ENCODE peak calls at places on chromosomes 12 and 14, in ten cellular contexts. One of them, this sample, is unnamed. For H3K4me1, the result is how much of the 10 kb centered on the place peaks cover.

GRCh38 chr12:10563966-10564365 is 49.4 kb downstream of the MAGOHB start:
- DNase-seq in tibial artery: no peak
- DNase-seq in ovary: no peak
- DNase-seq in suprapubic skin: no peak
- DNase-seq in tibial nerve: no peak
- DNase-seq in astrocyte: no peak
- DNase-seq in transverse colon: no peak
- DNase-seq in endodermal cell: no peak
- DNase-seq in pancreas: no peak
- DNase-seq in body of pancreas: no peak
- DNase-seq in this sample: no peak

GRCh38 chr12:112998997-112999767 is 20.9 kb downstream of the OAS2 start:
- DNase-seq in suprapubic skin: no peak
- DNase-seq in endodermal cell: no peak
- DNase-seq in tibial artery: no peak
- DNase-seq in body of pancreas: no peak
- DNase-seq in ovary: no peak
- DNase-seq in astrocyte: no peak
- DNase-seq in transverse colon: peak
- DNase-seq in tibial nerve: no peak
- DNase-seq in pancreas: no peak
- DNase-seq in this sample: no peak

GRCh38 chr12:1843641-1844005 is 23.3 kb downstream of the LRTM2 start:
- DNase-seq in tibial artery: peak
- DNase-seq in astrocyte: no peak
- DNase-seq in pancreas: no peak
- DNase-seq in tibial nerve: no peak
- DNase-seq in suprapubic skin: no peak
- DNase-seq in body of pancreas: no peak
- DNase-seq in transverse colon: no peak
- DNase-seq in endodermal cell: no peak
- DNase-seq in ovary: no peak
- DNase-seq in this sample: no peak

GRCh38 chr12:70774055-70774454 is 136.8 kb upstream of the PTPRB start:
- DNase-seq in ovary: no peak
- DNase-seq in tibial artery: no peak
- DNase-seq in astrocyte: no peak
- DNase-seq in endodermal cell: no peak
- DNase-seq in suprapubic skin: no peak
- DNase-seq in body of pancreas: no peak
- DNase-seq in transverse colon: no peak
- DNase-seq in pancreas: no peak
- DNase-seq in tibial nerve: no peak
- DNase-seq in this sample: no peak

GRCh38 chr12:87931764-87932163 is 97.4 kb downstream of the C12orf50 start:
- DNase-seq in endodermal cell: no peak
- DNase-seq in astrocyte: peak
- DNase-seq in body of pancreas: no peak
- DNase-seq in pancreas: no peak
- DNase-seq in ovary: no peak
- DNase-seq in suprapubic skin: no peak
- DNase-seq in tibial artery: no peak
- DNase-seq in tibial nerve: no peak
- DNase-seq in transverse colon: no peak
- DNase-seq in this sample: no peak

GRCh38 chr14:65167072-65167645 is 64.8 kb upstream of the MAX start:
- DNase-seq in transverse colon: no peak
- DNase-seq in tibial nerve: no peak
- DNase-seq in tibial artery: no peak
- DNase-seq in body of pancreas: no peak
- DNase-seq in endodermal cell: no peak
- DNase-seq in suprapubic skin: no peak
- DNase-seq in ovary: no peak
- DNase-seq in astrocyte: no peak
- DNase-seq in pancreas: no peak
- DNase-seq in this sample: no peak

GRCh38 chr14:59371762-59372161 is 93.4 kb downstream of the GPR135 start:
- DNase-seq in body of pancreas: no peak
- DNase-seq in ovary: no peak
- DNase-seq in tibial nerve: no peak
- DNase-seq in tibial artery: no peak
- DNase-seq in transverse colon: no peak
- DNase-seq in endodermal cell: no peak
- DNase-seq in suprapubic skin: no peak
- DNase-seq in pancreas: no peak
- DNase-seq in astrocyte: no peak
- DNase-seq in this sample: no peak

GRCh38 chr12:119486599-119487154 is 106.9 kb upstream of the TMEM233 start:
- DNase-seq in suprapubic skin: no peak
- DNase-seq in tibial nerve: no peak
- DNase-seq in body of pancreas: no peak
- DNase-seq in transverse colon: no peak
- DNase-seq in tibial artery: no peak
- DNase-seq in ovary: no peak
- DNase-seq in astrocyte: no peak
- DNase-seq in pancreas: no peak
- DNase-seq in endodermal cell: peak
- DNase-seq in this sample: no peak

GRCh38 chr12:32083489-32083888 is 23.2 kb upstream of the BICD1 start:
- DNase-seq in endodermal cell: no peak
- DNase-seq in ovary: no peak
- DNase-seq in transverse colon: no peak
- DNase-seq in suprapubic skin: no peak
- DNase-seq in tibial artery: no peak
- DNase-seq in astrocyte: peak
- DNase-seq in tibial nerve: no peak
- DNase-seq in body of pancreas: no peak
- DNase-seq in pancreas: no peak
- DNase-seq in this sample: no peak

GRCh38 chr12:106739815-106740552 is 34.5 kb upstream of the RIC8B start:
- DNase-seq in endodermal cell: peak
- DNase-seq in body of pancreas: no peak
- DNase-seq in suprapubic skin: no peak
- DNase-seq in ovary: no peak
- DNase-seq in transverse colon: peak
- DNase-seq in tibial nerve: no peak
- DNase-seq in tibial artery: no peak
- DNase-seq in pancreas: no peak
- DNase-seq in astrocyte: peak
- DNase-seq in this sample: no peak

GRCh38 chr12:82760423-82760822 is 73.7 kb downstream of the TMTC2 start:
- DNase-seq in pancreas: no peak
- DNase-seq in astrocyte: no peak
- DNase-seq in body of pancreas: no peak
- DNase-seq in tibial nerve: no peak
- DNase-seq in tibial artery: no peak
- DNase-seq in endodermal cell: peak
- DNase-seq in suprapubic skin: no peak
- DNase-seq in ovary: no peak
- DNase-seq in transverse colon: no peak
- DNase-seq in this sample: no peak

GRCh38 chr12:2322554-2323120 is 269.9 kb downstream of the CACNA1C start:
- DNase-seq in pancreas: no peak
- DNase-seq in tibial artery: no peak
- DNase-seq in endodermal cell: no peak
- DNase-seq in transverse colon: no peak
- DNase-seq in astrocyte: no peak
- DNase-seq in ovary: no peak
- DNase-seq in body of pancreas: no peak
- DNase-seq in tibial nerve: no peak
- DNase-seq in suprapubic skin: no peak
- DNase-seq in this sample: no peak

GRCh38 chr12:95601626-95602025 is 50.4 kb upstream of the USP44 start:
- DNase-seq in body of pancreas: no peak
- DNase-seq in astrocyte: peak
- DNase-seq in tibial nerve: no peak
- DNase-seq in transverse colon: no peak
- DNase-seq in tibial artery: no peak
- DNase-seq in endodermal cell: no peak
- DNase-seq in ovary: no peak
- DNase-seq in suprapubic skin: no peak
- DNase-seq in pancreas: no peak
- DNase-seq in this sample: no peak

GRCh38 chr12:108980831-108981618 is 39.8 kb downstream of the SVOP start:
- DNase-seq in tibial artery: no peak
- DNase-seq in endodermal cell: no peak
- DNase-seq in pancreas: no peak
- DNase-seq in tibial nerve: no peak
- DNase-seq in astrocyte: peak
- DNase-seq in suprapubic skin: no peak
- DNase-seq in body of pancreas: no peak
- DNase-seq in transverse colon: no peak
- DNase-seq in ovary: no peak
- DNase-seq in this sample: no peak

GRCh38 chr14:65210118-65210826 is 108.0 kb upstream of the MAX start:
- DNase-seq in ovary: no peak
- DNase-seq in astrocyte: peak
- DNase-seq in pancreas: no peak
- DNase-seq in transverse colon: no peak
- DNase-seq in body of pancreas: no peak
- DNase-seq in tibial artery: no peak
- DNase-seq in tibial nerve: no peak
- DNase-seq in suprapubic skin: no peak
- DNase-seq in endodermal cell: no peak
- DNase-seq in this sample: no peak

GRCh38 chr12:12558291-12558690 is 4.4 kb downstream of the DUSP16 start:
- DNase-seq in body of pancreas: no peak
- DNase-seq in endodermal cell: no peak
- DNase-seq in ovary: no peak
- DNase-seq in transverse colon: no peak
- DNase-seq in pancreas: no peak
- DNase-seq in tibial artery: no peak
- DNase-seq in astrocyte: no peak
- DNase-seq in tibial nerve: no peak
- DNase-seq in suprapubic skin: no peak
- DNase-seq in this sample: no peak
- TF ChIP-seq CTCF in body of pancreas: no peak
- TF ChIP-seq CTCF in endodermal cell: no peak
- TF ChIP-seq CTCF in ovary: no peak
- TF ChIP-seq CTCF in transverse colon: no peak
- TF ChIP-seq CTCF in pancreas: no peak
- TF ChIP-seq CTCF in tibial artery: no peak
- TF ChIP-seq CTCF in astrocyte: no peak
- TF ChIP-seq CTCF in tibial nerve: no peak
- TF ChIP-seq CTCF in suprapubic skin: no peak
- TF ChIP-seq CTCF in this sample: no peak

GRCh38 chr14:77641207-77641533 is 24.7 kb upstream of the SPTLC2 start:
- DNase-seq in endodermal cell: no peak
- DNase-seq in body of pancreas: no peak
- DNase-seq in tibial artery: no peak
- DNase-seq in astrocyte: no peak
- DNase-seq in transverse colon: peak
- DNase-seq in pancreas: no peak
- DNase-seq in suprapubic skin: no peak
- DNase-seq in ovary: peak
- DNase-seq in tibial nerve: no peak
- DNase-seq in this sample: no peak
- H3K4me3 ChIP-seq in endodermal cell: no peak
- H3K4me3 ChIP-seq in body of pancreas: no peak
- H3K4me3 ChIP-seq in tibial artery: peak
- H3K4me3 ChIP-seq in astrocyte: no peak
- H3K4me3 ChIP-seq in transverse colon: no peak
- H3K4me3 ChIP-seq in pancreas: peak
- H3K4me3 ChIP-seq in suprapubic skin: peak
- H3K4me3 ChIP-seq in ovary: peak
- H3K4me3 ChIP-seq in tibial nerve: no peak
- H3K4me3 ChIP-seq in this sample: no peak

GRCh38 chr14:36212577-36212976 is 36.1 kb upstream of the PTCSC3 start:
- DNase-seq in endodermal cell: no peak
- DNase-seq in body of pancreas: no peak
- DNase-seq in pancreas: no peak
- DNase-seq in astrocyte: no peak
- DNase-seq in transverse colon: no peak
- DNase-seq in suprapubic skin: no peak
- DNase-seq in tibial artery: no peak
- DNase-seq in ovary: no peak
- DNase-seq in tibial nerve: no peak
- DNase-seq in this sample: no peak
- H3K4me1 ChIP-seq in endodermal cell: under half
- H3K4me1 ChIP-seq in body of pancreas: under half
- H3K4me1 ChIP-seq in pancreas: under half
- H3K4me1 ChIP-seq in astrocyte: under half
- H3K4me1 ChIP-seq in transverse colon: under half
- H3K4me1 ChIP-seq in suprapubic skin: under half
- H3K4me1 ChIP-seq in tibial artery: under half
- H3K4me1 ChIP-seq in ovary: under half
- H3K4me1 ChIP-seq in tibial nerve: under half
- H3K4me1 ChIP-seq in this sample: under half

GRCh38 chr14:22304324-22304723 is 284.7 kb downstream of the DAD1 start:
- DNase-seq in endodermal cell: no peak
- DNase-seq in body of pancreas: no peak
- DNase-seq in tibial nerve: no peak
- DNase-seq in pancreas: no peak
- DNase-seq in transverse colon: no peak
- DNase-seq in ovary: no peak
- DNase-seq in astrocyte: no peak
- DNase-seq in suprapubic skin: no peak
- DNase-seq in tibial artery: no peak
- DNase-seq in this sample: no peak

GRCh38 chr14:22305563-22306127 is 283.4 kb downstream of the DAD1 start:
- DNase-seq in astrocyte: no peak
- DNase-seq in pancreas: no peak
- DNase-seq in suprapubic skin: no peak
- DNase-seq in endodermal cell: no peak
- DNase-seq in ovary: no peak
- DNase-seq in tibial artery: no peak
- DNase-seq in body of pancreas: no peak
- DNase-seq in transverse colon: no peak
- DNase-seq in tibial nerve: no peak
- DNase-seq in this sample: no peak

GRCh38 chr14:22300646-22301045 is 288.4 kb downstream of the DAD1 start:
- DNase-seq in suprapubic skin: no peak
- DNase-seq in pancreas: no peak
- DNase-seq in endodermal cell: no peak
- DNase-seq in tibial nerve: no peak
- DNase-seq in tibial artery: no peak
- DNase-seq in transverse colon: no peak
- DNase-seq in body of pancreas: no peak
- DNase-seq in astrocyte: peak
- DNase-seq in ovary: no peak
- DNase-seq in this sample: no peak

DNA sequence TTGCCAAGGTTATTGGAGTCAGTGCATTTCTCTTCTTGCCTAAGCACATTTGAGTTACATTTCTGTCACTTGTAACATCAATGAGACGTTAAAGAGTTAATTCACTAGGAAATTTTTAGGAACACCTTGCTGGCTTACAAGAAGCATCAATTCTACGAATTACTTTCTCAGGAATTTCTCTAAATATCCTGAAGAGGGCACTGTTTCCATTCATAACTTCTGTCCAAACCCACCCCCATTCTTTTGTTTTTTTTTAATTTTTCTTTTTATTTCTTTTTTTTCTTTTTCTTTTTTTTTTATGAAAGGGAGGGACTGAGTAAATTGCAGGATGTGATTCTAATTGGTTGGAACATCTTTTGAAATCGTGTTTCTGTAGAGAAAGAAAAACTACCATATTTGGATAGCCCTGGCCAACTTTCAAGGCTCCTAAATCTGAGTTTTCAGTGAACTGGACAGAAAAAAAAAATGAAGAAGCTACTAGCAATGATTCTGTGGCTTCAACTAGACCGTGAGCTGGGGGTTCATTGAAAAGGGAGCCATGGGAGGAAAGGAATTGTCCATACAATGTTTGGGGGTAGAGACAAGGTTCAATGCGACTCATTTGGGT is 285.3 kb downstream of the DAD1 start:
- DNase-seq in endodermal cell: no peak
- DNase-seq in astrocyte: no peak
- DNase-seq in suprapubic skin: no peak
- DNase-seq in tibial nerve: no peak
- DNase-seq in tibial artery: no peak
- DNase-seq in ovary: no peak
- DNase-seq in pancreas: no peak
- DNase-seq in transverse colon: no peak
- DNase-seq in body of pancreas: no peak
- DNase-seq in this sample: no peak
- TF ChIP-seq CTCF in endodermal cell: peak
- TF ChIP-seq CTCF in astrocyte: peak
- TF ChIP-seq CTCF in suprapubic skin: peak
- TF ChIP-seq CTCF in tibial nerve: peak
- TF ChIP-seq CTCF in tibial artery: peak
- TF ChIP-seq CTCF in ovary: no peak
- TF ChIP-seq CTCF in pancreas: peak
- TF ChIP-seq CTCF in transverse colon: peak
- TF ChIP-seq CTCF in body of pancreas: peak
- TF ChIP-seq CTCF in this sample: no peak

This sample was measured in thyroid gland.